ENCODE peak calls at places on chromosomes 4 and X, in seven cellular contexts. One of them, this sample, is unnamed. For H3K27me3, the result is how much of the 10 kb centered on the place peaks cover.

GRCh38 chr4:38623260-38623659 is 40.7 kb upstream of the KLF3 start:
- DNase-seq in H1: no peak
- DNase-seq in GM12878: no peak
- DNase-seq in K562: no peak
- DNase-seq in SK-N-SH: no peak
- DNase-seq in HCT116: no peak
- DNase-seq in HepG2: no peak
- DNase-seq in this sample: no peak

GRCh38 chr4:148442830-148443549 is 776 bp upstream of the NR3C2 start:
- DNase-seq in H1: no peak
- DNase-seq in GM12878: no peak
- DNase-seq in K562: no peak
- DNase-seq in SK-N-SH: peak
- DNase-seq in HCT116: no peak
- DNase-seq in HepG2: no peak
- DNase-seq in this sample: no peak

GRCh38 chr4:141099326-141099725 is 33.9 kb downstream of the RNF150 start:
- DNase-seq in H1: no peak
- DNase-seq in GM12878: no peak
- DNase-seq in K562: no peak
- DNase-seq in SK-N-SH: no peak
- DNase-seq in HCT116: no peak
- DNase-seq in HepG2: no peak
- DNase-seq in this sample: no peak

GRCh38 chr4:131046821-131047220 is 1950.9 kb downstream of the C4orf33 start:
- DNase-seq in H1: no peak
- DNase-seq in GM12878: no peak
- DNase-seq in K562: no peak
- DNase-seq in SK-N-SH: no peak
- DNase-seq in HCT116: no peak
- DNase-seq in HepG2: no peak
- DNase-seq in this sample: no peak

GRCh38 chrX:10199212-10199611 is 42.4 kb downstream of the CLCN4 start:
- DNase-seq in H1: no peak
- DNase-seq in GM12878: no peak
- DNase-seq in K562: no peak
- DNase-seq in SK-N-SH: no peak
- DNase-seq in HCT116: no peak
- DNase-seq in HepG2: no peak
- DNase-seq in this sample: no peak

GRCh38 chr4:145935253-145936141 is 3.1 kb downstream of the ZNF827 start:
- DNase-seq in H1: no peak
- DNase-seq in GM12878: peak
- DNase-seq in K562: peak
- DNase-seq in SK-N-SH: peak
- DNase-seq in HCT116: no peak
- DNase-seq in HepG2: peak
- DNase-seq in this sample: peak

GRCh38 chr4:8237256-8237989 is 32.1 kb upstream of the HTRA3 start:
- DNase-seq in H1: no peak
- DNase-seq in GM12878: no peak
- DNase-seq in K562: no peak
- DNase-seq in SK-N-SH: no peak
- DNase-seq in HCT116: no peak
- DNase-seq in HepG2: no peak
- DNase-seq in this sample: no peak

GRCh38 chrX:149453030-149453429 is 52.1 kb downstream of the IDS start:
- DNase-seq in H1: no peak
- DNase-seq in GM12878: no peak
- DNase-seq in K562: peak
- DNase-seq in SK-N-SH: no peak
- DNase-seq in HCT116: peak
- DNase-seq in HepG2: no peak
- DNase-seq in this sample: no peak

GRCh38 chr4:78693777-78694456 is 82.2 kb upstream of the BMP2K start:
- DNase-seq in H1: no peak
- DNase-seq in GM12878: no peak
- DNase-seq in K562: peak
- DNase-seq in SK-N-SH: no peak
- DNase-seq in HCT116: no peak
- DNase-seq in HepG2: no peak
- DNase-seq in this sample: no peak

GRCh38 chr4:162010362-162010761 is 153.4 kb downstream of the FSTL5 start:
- DNase-seq in H1: no peak
- DNase-seq in GM12878: no peak
- DNase-seq in K562: no peak
- DNase-seq in SK-N-SH: no peak
- DNase-seq in HCT116: no peak
- DNase-seq in HepG2: no peak
- DNase-seq in this sample: no peak

GRCh38 chr4:141352775-141353544 is 132.3 kb downstream of the ZNF330 start:
- DNase-seq in H1: no peak
- DNase-seq in GM12878: no peak
- DNase-seq in K562: peak
- DNase-seq in SK-N-SH: no peak
- DNase-seq in HCT116: no peak
- DNase-seq in HepG2: no peak
- DNase-seq in this sample: no peak

GRCh38 chr4:145618210-145618911 is 824 bp upstream of the MMAA start:
- DNase-seq in H1: no peak
- DNase-seq in GM12878: no peak
- DNase-seq in K562: peak
- DNase-seq in SK-N-SH: peak
- DNase-seq in HCT116: no peak
- DNase-seq in HepG2: no peak
- DNase-seq in this sample: no peak

GRCh38 chr4:109754093-109754857 is 24.4 kb upstream of the PLA2G12A start:
- DNase-seq in H1: no peak
- DNase-seq in GM12878: no peak
- DNase-seq in K562: no peak
- DNase-seq in SK-N-SH: no peak
- DNase-seq in HCT116: no peak
- DNase-seq in HepG2: no peak
- DNase-seq in this sample: no peak

GRCh38 chrX:3345281-3346081 is 971 bp downstream of the MXRA5 start:
- DNase-seq in H1: no peak
- DNase-seq in GM12878: no peak
- DNase-seq in K562: no peak
- DNase-seq in SK-N-SH: peak
- DNase-seq in HCT116: no peak
- DNase-seq in HepG2: no peak
- DNase-seq in this sample: no peak

GRCh38 chr4:25437951-25438350 is 60.9 kb downstream of the ANAPC4 start:
- DNase-seq in H1: no peak
- DNase-seq in GM12878: no peak
- DNase-seq in K562: no peak
- DNase-seq in SK-N-SH: no peak
- DNase-seq in HCT116: no peak
- DNase-seq in HepG2: no peak
- DNase-seq in this sample: no peak

GRCh38 chr4:101099001-101099400 is 248.3 kb downstream of the PPP3CA start:
- DNase-seq in H1: no peak
- DNase-seq in GM12878: no peak
- DNase-seq in K562: no peak
- DNase-seq in SK-N-SH: no peak
- DNase-seq in HCT116: no peak
- DNase-seq in HepG2: no peak
- DNase-seq in this sample: no peak

GRCh38 chr4:41883988-41884737 is 51.1 kb upstream of the TMEM33 start:
- DNase-seq in H1: no peak
- DNase-seq in GM12878: no peak
- DNase-seq in K562: no peak
- DNase-seq in SK-N-SH: peak
- DNase-seq in HCT116: no peak
- DNase-seq in HepG2: peak
- DNase-seq in this sample: no peak

GRCh38 chr4:41880840-41881831 is 54.1 kb upstream of the TMEM33 start:
- DNase-seq in H1: no peak
- DNase-seq in GM12878: no peak
- DNase-seq in K562: no peak
- DNase-seq in SK-N-SH: peak
- DNase-seq in HCT116: no peak
- DNase-seq in HepG2: no peak
- DNase-seq in this sample: no peak

GRCh38 chr4:41880022-41880837 is 55.0 kb upstream of the TMEM33 start:
- DNase-seq in H1: no peak
- DNase-seq in GM12878: no peak
- DNase-seq in K562: no peak
- DNase-seq in SK-N-SH: peak
- DNase-seq in HCT116: no peak
- DNase-seq in HepG2: no peak
- DNase-seq in this sample: no peak

GRCh38 chr4:41881931-41882621 is 53.2 kb upstream of the TMEM33 start:
- DNase-seq in H1: no peak
- DNase-seq in GM12878: no peak
- DNase-seq in K562: no peak
- DNase-seq in SK-N-SH: peak
- DNase-seq in HCT116: no peak
- DNase-seq in HepG2: no peak
- DNase-seq in this sample: no peak

GRCh38 chr4:41882622-41883347 is 52.4 kb upstream of the TMEM33 start:
- DNase-seq in H1: no peak
- DNase-seq in GM12878: no peak
- DNase-seq in K562: peak
- DNase-seq in SK-N-SH: peak
- DNase-seq in HCT116: no peak
- DNase-seq in HepG2: no peak
- DNase-seq in this sample: no peak
- H3K27me3 ChIP-seq in H1: half or more
- H3K27me3 ChIP-seq in GM12878: under half
- H3K27me3 ChIP-seq in K562: under half
- H3K27me3 ChIP-seq in SK-N-SH: half or more
- H3K27me3 ChIP-seq in HCT116: under half
- H3K27me3 ChIP-seq in HepG2: under half
- H3K27me3 ChIP-seq in this sample: half or more

DNA sequence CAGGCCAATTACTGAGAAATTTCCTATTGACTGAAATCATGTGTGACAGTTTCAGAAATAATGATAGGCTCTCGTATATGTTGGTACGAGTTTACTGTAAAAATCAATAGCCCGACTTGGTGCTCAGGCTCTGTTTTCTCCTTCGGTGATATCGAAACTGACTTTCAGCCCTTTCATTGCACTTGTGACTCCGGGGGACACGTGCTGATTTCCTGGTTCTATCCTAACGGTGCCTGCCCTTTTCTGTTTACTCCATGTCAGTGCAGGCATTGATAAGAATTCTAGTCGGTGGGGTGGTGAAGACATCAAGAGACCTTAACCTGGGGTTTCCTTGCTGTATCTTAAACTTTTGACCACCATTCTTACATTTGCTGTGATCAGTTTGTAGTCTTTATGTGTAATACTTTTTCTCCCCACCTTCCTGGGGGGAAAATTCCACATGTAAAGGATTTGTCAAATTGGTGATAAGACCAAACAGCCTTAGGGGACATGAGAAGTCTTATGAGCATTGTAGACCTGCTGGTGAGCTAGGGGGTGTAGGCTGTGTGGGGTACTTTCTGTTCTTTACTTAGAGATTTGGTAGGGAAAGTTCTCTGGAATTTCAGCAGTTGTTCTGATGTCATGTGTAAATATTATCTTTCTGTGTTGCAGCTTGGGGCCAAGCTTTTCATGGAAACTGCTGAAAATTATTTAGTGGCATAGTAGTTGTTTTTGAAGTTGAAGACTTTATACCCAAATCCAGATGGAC is 52.7 kb downstream of the TMEM131L start:
- DNase-seq in H1: no peak
- DNase-seq in GM12878: no peak
- DNase-seq in K562: peak
- DNase-seq in SK-N-SH: no peak
- DNase-seq in HCT116: no peak
- DNase-seq in HepG2: peak
- DNase-seq in this sample: no peak
- H3K4me3 ChIP-seq in H1: no peak
- H3K4me3 ChIP-seq in GM12878: peak
- H3K4me3 ChIP-seq in K562: no peak
- H3K4me3 ChIP-seq in SK-N-SH: no peak
- H3K4me3 ChIP-seq in HCT116: no peak
- H3K4me3 ChIP-seq in HepG2: peak
- H3K4me3 ChIP-seq in this sample: no peak

DNA sequence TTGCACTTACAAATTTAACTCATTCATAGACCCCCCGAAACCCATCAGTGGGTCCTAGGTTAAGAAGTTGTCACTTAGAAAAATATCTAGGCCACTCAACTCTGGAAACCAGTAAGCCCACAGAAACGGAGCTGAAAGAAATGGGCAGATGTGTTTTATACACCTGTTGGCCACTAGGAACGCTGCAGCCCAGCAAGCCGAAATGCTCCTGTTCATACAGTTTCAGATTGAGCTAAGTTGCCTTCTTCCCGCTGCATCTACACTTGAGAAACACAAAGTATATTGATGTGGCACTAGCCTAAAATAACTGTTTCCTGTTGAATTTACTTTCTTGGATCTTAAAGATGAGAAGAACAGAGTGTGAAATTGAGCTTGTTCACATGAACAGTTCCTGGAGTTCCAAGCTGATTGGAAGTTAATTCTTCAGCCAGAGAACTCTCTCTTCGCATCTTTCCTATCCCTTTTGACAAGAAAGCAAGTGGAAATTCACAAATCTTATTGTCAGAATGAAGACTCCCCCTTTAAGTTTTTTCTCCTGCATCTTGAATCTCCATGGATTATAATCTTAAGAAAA is 174.1 kb downstream of the RBMX2 start:
- DNase-seq in H1: peak
- DNase-seq in GM12878: no peak
- DNase-seq in K562: peak
- DNase-seq in SK-N-SH: peak
- DNase-seq in HCT116: peak
- DNase-seq in HepG2: peak
- DNase-seq in this sample: peak
- TF ChIP-seq YY1 in H1: no peak
- TF ChIP-seq YY1 in GM12878: no peak
- TF ChIP-seq YY1 in K562: no peak
- TF ChIP-seq YY1 in SK-N-SH: no peak
- TF ChIP-seq YY1 in HCT116: no peak
- TF ChIP-seq YY1 in HepG2: no peak
- TF ChIP-seq YY1 in this sample: no peak

GRCh38 chrX:68990948-68991347 is 162.1 kb downstream of the EFNB1 start:
- DNase-seq in H1: no peak
- DNase-seq in GM12878: no peak
- DNase-seq in K562: no peak
- DNase-seq in SK-N-SH: no peak
- DNase-seq in HCT116: no peak
- DNase-seq in HepG2: no peak
- DNase-seq in this sample: no peak

GRCh38 chrX:68989456-68989855 is 160.6 kb downstream of the EFNB1 start:
- DNase-seq in H1: no peak
- DNase-seq in GM12878: no peak
- DNase-seq in K562: no peak
- DNase-seq in SK-N-SH: no peak
- DNase-seq in HCT116: no peak
- DNase-seq in HepG2: no peak
- DNase-seq in this sample: no peak

GRCh38 chrX:68991691-68992345 is 163.0 kb downstream of the EFNB1 start:
- DNase-seq in H1: no peak
- DNase-seq in GM12878: no peak
- DNase-seq in K562: no peak
- DNase-seq in SK-N-SH: no peak
- DNase-seq in HCT116: no peak
- DNase-seq in HepG2: no peak
- DNase-seq in this sample: no peak

GRCh38 chrX:68988865-68989264 is 160.0 kb downstream of the EFNB1 start:
- DNase-seq in H1: no peak
- DNase-seq in GM12878: no peak
- DNase-seq in K562: no peak
- DNase-seq in SK-N-SH: no peak
- DNase-seq in HCT116: no peak
- DNase-seq in HepG2: no peak
- DNase-seq in this sample: no peak

GRCh38 chrX:68989865-68990606 is 161.2 kb downstream of the EFNB1 start:
- DNase-seq in H1: peak
- DNase-seq in GM12878: no peak
- DNase-seq in K562: no peak
- DNase-seq in SK-N-SH: peak
- DNase-seq in HCT116: no peak
- DNase-seq in HepG2: no peak
- DNase-seq in this sample: peak
- H3K27me3 ChIP-seq in H1: under half
- H3K27me3 ChIP-seq in GM12878: under half
- H3K27me3 ChIP-seq in K562: under half
- H3K27me3 ChIP-seq in SK-N-SH: under half
- H3K27me3 ChIP-seq in HCT116: under half
- H3K27me3 ChIP-seq in HepG2: under half
- H3K27me3 ChIP-seq in this sample: under half

This sample was measured in NT2/D1.